ENCODE peak calls at places on chromosomes 16 and 17, in five cellular contexts. One of them, this sample, is unnamed.

GRCh38 chr17:76845524-76845923 is 22.7 kb upstream of the MGAT5B start:
- DNase-seq in K562: peak; percentile 68
- DNase-seq in H1: no peak
- DNase-seq in HepG2: no peak
- DNase-seq in A549: no peak
- DNase-seq in this sample: no peak

GRCh38 chr17:56185905-56186783 is 32.9 kb downstream of the ANKFN1 start:
- DNase-seq in K562: no peak
- DNase-seq in H1: no peak
- DNase-seq in HepG2: no peak
- DNase-seq in A549: no peak
- DNase-seq in this sample: peak; percentile 84

GRCh38 chr17:72465191-72466024 is 344.6 kb downstream of the SOX9 start:
- DNase-seq in K562: no peak
- DNase-seq in H1: no peak
- DNase-seq in HepG2: peak; percentile 89
- DNase-seq in A549: peak; percentile 98
- DNase-seq in this sample: no peak

GRCh38 chr16:63735456-63735855 is 1386.4 kb downstream of the CDH11 start:
- DNase-seq in K562: no peak
- DNase-seq in H1: no peak
- DNase-seq in HepG2: no peak
- DNase-seq in A549: no peak
- DNase-seq in this sample: no peak

GRCh38 chr17:82843904-82844640 is 4.2 kb upstream of the ZNF750 start:
- DNase-seq in K562: no peak
- DNase-seq in H1: no peak
- DNase-seq in HepG2: no peak
- DNase-seq in A549: no peak
- DNase-seq in this sample: no peak

GRCh38 chr17:17737938-17738894 is 57.0 kb downstream of the RAI1 start:
- DNase-seq in K562: no peak
- DNase-seq in H1: peak; percentile 69
- DNase-seq in HepG2: no peak
- DNase-seq in A549: no peak
- DNase-seq in this sample: no peak

GRCh38 chr17:27502526-27503324 is 46.5 kb downstream of the KSR1 start:
- DNase-seq in K562: no peak
- DNase-seq in H1: no peak
- DNase-seq in HepG2: no peak
- DNase-seq in A549: no peak
- DNase-seq in this sample: no peak

GRCh38 chr17:70767102-70767701 is 597.9 kb downstream of the KCNJ2 start:
- DNase-seq in K562: no peak
- DNase-seq in H1: no peak
- DNase-seq in HepG2: peak; percentile 31
- DNase-seq in A549: peak; percentile 29
- DNase-seq in this sample: no peak

GRCh38 chr17:42248351-42249179 is 27.6 kb downstream of the STAT5B start:
- DNase-seq in K562: no peak
- DNase-seq in H1: no peak
- DNase-seq in HepG2: peak; percentile 93
- DNase-seq in A549: no peak
- DNase-seq in this sample: peak; percentile 95

GRCh38 chr17:62703776-62704380 is 76.4 kb downstream of the MRC2 start:
- DNase-seq in K562: peak; percentile 84
- DNase-seq in H1: peak; percentile 93
- DNase-seq in HepG2: no peak
- DNase-seq in A549: peak; percentile 64
- DNase-seq in this sample: peak; percentile 44

GRCh38 chr16:81480856-81481821 is 36.5 kb downstream of the CMIP start:
- DNase-seq in K562: peak; percentile 54
- DNase-seq in H1: no peak
- DNase-seq in HepG2: peak; percentile 94
- DNase-seq in A549: no peak
- DNase-seq in this sample: no peak

GRCh38 chr17:81528651-81529436 is 667 bp downstream of the FSCN2 start:
- DNase-seq in K562: no peak
- DNase-seq in H1: no peak
- DNase-seq in HepG2: no peak
- DNase-seq in A549: no peak
- DNase-seq in this sample: no peak

GRCh38 chr16:55001931-55002330 is 71.3 kb downstream of the IRX5 start:
- DNase-seq in K562: no peak
- DNase-seq in H1: no peak
- DNase-seq in HepG2: no peak
- DNase-seq in A549: no peak
- DNase-seq in this sample: no peak

GRCh38 chr17:62064791-62065563 is at the start of gene MED13:
- DNase-seq in K562: peak; percentile 72
- DNase-seq in H1: peak; percentile 65
- DNase-seq in HepG2: peak; percentile 32
- DNase-seq in A549: peak; percentile 69
- DNase-seq in this sample: peak; percentile 60

GRCh38 chr17:82517230-82517865 is 2.2 kb upstream of the FOXK2 start:
- DNase-seq in K562: no peak
- DNase-seq in H1: no peak
- DNase-seq in HepG2: peak; percentile 95
- DNase-seq in A549: no peak
- DNase-seq in this sample: no peak

DNA sequence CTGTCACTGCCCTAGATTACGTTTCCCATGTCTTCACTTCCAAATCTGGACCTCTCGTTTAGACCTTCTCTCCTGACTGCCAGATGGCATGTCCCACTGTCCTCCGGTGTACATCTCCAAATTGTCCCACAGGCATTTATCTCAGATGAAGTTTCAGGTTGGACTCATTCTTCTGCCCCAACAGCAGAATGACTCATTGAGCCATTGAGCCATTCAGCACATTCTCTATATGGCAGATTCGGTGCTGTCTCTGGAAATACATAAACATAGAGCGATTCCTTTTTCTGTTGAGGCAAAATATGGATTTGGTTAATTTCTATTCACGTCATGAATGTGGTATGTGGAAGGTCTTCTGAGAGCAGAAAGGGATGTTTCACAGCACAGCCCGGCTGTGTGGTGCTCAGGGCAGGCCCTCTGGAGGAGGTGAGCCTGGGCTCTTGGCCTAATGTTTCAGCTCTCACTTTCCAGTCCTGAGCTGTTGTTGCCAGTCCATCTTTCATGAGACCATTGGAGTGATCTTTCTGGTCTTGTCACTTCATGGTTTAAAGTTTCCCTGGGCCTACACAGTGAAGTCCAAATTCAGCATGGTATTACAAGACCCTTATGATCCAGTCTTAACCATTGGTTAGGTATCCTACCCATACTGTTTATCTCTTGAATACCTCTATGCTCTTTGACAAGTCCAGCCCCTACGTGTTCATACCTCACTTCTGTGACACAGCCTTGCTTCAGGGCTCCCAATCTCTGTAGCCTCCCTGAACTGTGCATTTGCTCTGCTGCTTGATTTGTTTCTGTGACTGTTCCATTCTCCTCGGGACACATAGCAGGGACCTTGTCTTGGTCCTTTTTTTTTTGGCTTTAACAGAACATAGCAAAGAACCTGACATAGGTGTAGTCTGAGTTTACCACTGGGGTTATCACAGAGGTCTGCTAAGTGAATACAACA is 15.9 kb downstream of the HAPSTR1 start:
- DNase-seq in K562: no peak
- DNase-seq in H1: no peak
- DNase-seq in HepG2: no peak
- DNase-seq in A549: no peak
- DNase-seq in this sample: no peak
- H3K4me1 ChIP-seq in K562: peaks cover 2% of the 10 kb centered on the region
- H3K4me1 ChIP-seq in H1: peaks cover 15% of the 10 kb centered on the region
- H3K4me1 ChIP-seq in HepG2: peaks cover 40% of the 10 kb centered on the region
- H3K4me1 ChIP-seq in A549: peaks cover 62% of the 10 kb centered on the region
- H3K4me1 ChIP-seq in this sample: peaks cover 39% of the 10 kb centered on the region

GRCh38 chr16:57940382-57940966 is 30.5 kb downstream of the CNGB1 start:
- DNase-seq in K562: no peak
- DNase-seq in H1: no peak
- DNase-seq in HepG2: no peak
- DNase-seq in A549: no peak
- DNase-seq in this sample: no peak

GRCh38 chr16:57938936-57939871 is 31.7 kb downstream of the CNGB1 start:
- DNase-seq in K562: no peak
- DNase-seq in H1: no peak
- DNase-seq in HepG2: peak; percentile 22
- DNase-seq in A549: peak; percentile 35
- DNase-seq in this sample: peak; percentile 9

GRCh38 chr16:57939872-57940224 is 31.1 kb downstream of the CNGB1 start:
- DNase-seq in K562: no peak
- DNase-seq in H1: no peak
- DNase-seq in HepG2: no peak
- DNase-seq in A549: no peak
- DNase-seq in this sample: no peak

GRCh38 chr16:57938484-57938883 is 32.4 kb downstream of the CNGB1 start:
- DNase-seq in K562: no peak
- DNase-seq in H1: no peak
- DNase-seq in HepG2: no peak
- DNase-seq in A549: no peak
- DNase-seq in this sample: no peak

GRCh38 chr16:57941016-57941656 is 29.8 kb downstream of the CNGB1 start:
- DNase-seq in K562: no peak
- DNase-seq in H1: no peak
- DNase-seq in HepG2: no peak
- DNase-seq in A549: no peak
- DNase-seq in this sample: peak; percentile 14
- TF ChIP-seq JUN in K562: no peak
- TF ChIP-seq JUN in H1: no peak
- TF ChIP-seq JUN in HepG2: no peak
- TF ChIP-seq JUN in A549: no peak
- TF ChIP-seq JUN in this sample: no peak

DNA sequence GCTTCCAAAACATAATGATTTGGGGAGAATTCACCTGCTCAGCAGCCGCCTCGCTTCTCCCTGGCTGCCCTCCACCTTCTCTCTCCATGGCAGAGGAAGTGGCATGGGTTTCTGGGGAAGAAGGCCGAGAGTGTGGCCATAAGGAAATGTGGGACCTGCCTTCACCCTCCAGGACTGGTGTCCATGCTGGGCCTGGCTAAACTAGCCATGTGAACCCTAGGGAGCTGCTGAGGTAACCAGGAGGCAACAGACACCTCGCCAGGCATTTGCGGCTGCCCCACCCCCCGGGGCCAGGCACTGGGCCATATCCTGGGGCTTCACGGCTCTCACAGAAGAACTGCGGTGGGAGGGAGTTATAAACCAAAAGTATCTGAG is 9.9 kb upstream of the CMTM4 start:
- DNase-seq in K562: no peak
- DNase-seq in H1: no peak
- DNase-seq in HepG2: no peak
- DNase-seq in A549: no peak
- DNase-seq in this sample: no peak
- TF ChIP-seq MAX in K562: no peak
- TF ChIP-seq MAX in H1: no peak
- TF ChIP-seq MAX in HepG2: no peak
- TF ChIP-seq MAX in A549: no peak
- TF ChIP-seq MAX in this sample: no peak

GRCh38 chr16:21625026-21625425 is 25.6 kb downstream of the METTL9 start:
- DNase-seq in K562: no peak
- DNase-seq in H1: no peak
- DNase-seq in HepG2: no peak
- DNase-seq in A549: no peak
- DNase-seq in this sample: no peak

GRCh38 chr16:21626659-21627277 is 25.6 kb downstream of the IGSF6 start:
- DNase-seq in K562: no peak
- DNase-seq in H1: no peak
- DNase-seq in HepG2: peak; percentile 83
- DNase-seq in A549: no peak
- DNase-seq in this sample: peak; percentile 68

GRCh38 chr16:21628196-21628726 is 24.1 kb downstream of the IGSF6 start:
- DNase-seq in K562: no peak
- DNase-seq in H1: no peak
- DNase-seq in HepG2: peak; percentile 84
- DNase-seq in A549: no peak
- DNase-seq in this sample: no peak

GRCh38 chr16:21634216-21634615 is 18.2 kb downstream of the IGSF6 start:
- DNase-seq in K562: no peak
- DNase-seq in H1: no peak
- DNase-seq in HepG2: peak; percentile 67
- DNase-seq in A549: no peak
- DNase-seq in this sample: no peak

GRCh38 chr16:21628772-21629171 is 23.6 kb downstream of the IGSF6 start:
- DNase-seq in K562: no peak
- DNase-seq in H1: no peak
- DNase-seq in HepG2: no peak
- DNase-seq in A549: no peak
- DNase-seq in this sample: no peak
- H3K4me1 ChIP-seq in K562: peaks cover 3% of the 10 kb centered on the region
- H3K4me1 ChIP-seq in H1: no peaks in the 10 kb centered on the region
- H3K4me1 ChIP-seq in HepG2: peaks cover 52% of the 10 kb centered on the region
- H3K4me1 ChIP-seq in A549: peaks cover 22% of the 10 kb centered on the region
- H3K4me1 ChIP-seq in this sample: peaks cover 14% of the 10 kb centered on the region